ENCODE peak calls at places on chromosome 18, in nine cellular contexts. U is HFFc6; I is AG10803; W is CD8-positive, alpha-beta T cell; Y is GM13976; H is neural progenitor cell; N is Calu3; A is BJ; F is ovary. G is an unnamed sample.

GRCh38 chr18:73509460-73509859 is 638.2 kb downstream of the FBXO15 start:
- DNase-seq in H (no peak), I (peak), Y (no peak), W (no peak), N (no peak), F (no peak), U (peak), A (peak), G (no peak)

GRCh38 chr18:58766164-58766563 is 94.9 kb downstream of the MALT1 start:
- DNase-seq in W (no peak), I (no peak), H (no peak), N (no peak), A (no peak), Y (no peak), U (no peak), F (no peak), G (peak)

GRCh38 chr18:50127516-50128229 is 67.3 kb downstream of the MYO5B start:
- DNase-seq in W (no peak), N (peak), F (no peak), Y (no peak), H (no peak), U (no peak), I (no peak), A (no peak), G (no peak)

GRCh38 chr18:72867721-72868665 is at the start of gene NETO1:
- DNase-seq in U (no peak), W (no peak), N (no peak), A (no peak), H (peak), Y (peak), F (no peak), I (no peak), G (no peak)

GRCh38 chr18:34661464-34662087 is 48.5 kb upstream of the DTNA start:
- DNase-seq in A (no peak), F (no peak), W (no peak), H (peak), U (peak), Y (peak), I (peak), N (peak), G (no peak)

GRCh38 chr18:57154389-57154788 is 7.5 kb downstream of the BOD1L2 start:
- DNase-seq in U (no peak), A (no peak), W (no peak), Y (no peak), I (no peak), F (no peak), N (no peak), H (no peak), G (no peak)

GRCh38 chr18:57397440-57397839 is 37.7 kb upstream of the ONECUT2 start:
- DNase-seq in A (peak), I (peak), F (no peak), Y (no peak), U (peak), N (peak), W (no peak), H (no peak), G (no peak)

GRCh38 chr18:59996370-59996966 is 96.7 kb downstream of the PMAIP1 start:
- DNase-seq in U (peak), I (peak), A (no peak), N (peak), H (peak), W (no peak), Y (no peak), F (no peak), G (no peak)

GRCh38 chr18:40210696-40211095 is 1744.3 kb upstream of the PIK3C3 start:
- DNase-seq in N (no peak), U (no peak), I (no peak), A (no peak), H (no peak), F (no peak), W (no peak), Y (no peak), G (no peak)

GRCh38 chr18:57475903-57476302 is 40.7 kb downstream of the ONECUT2 start:
- DNase-seq in N (no peak), W (no peak), F (no peak), Y (no peak), A (no peak), H (no peak), U (no peak), I (no peak), G (no peak)

GRCh38 chr18:68428666-68429065 is 286.2 kb downstream of the TMX3 start:
- DNase-seq in F (no peak), H (no peak), W (no peak), U (no peak), A (no peak), N (no peak), I (no peak), Y (no peak), G (no peak)

GRCh38 chr18:74290831-74291770 is 662 bp downstream of the CYB5A start:
- DNase-seq in Y (peak), N (peak), A (no peak), I (no peak), H (peak), U (no peak), F (peak), W (no peak), G (no peak)

DNA sequence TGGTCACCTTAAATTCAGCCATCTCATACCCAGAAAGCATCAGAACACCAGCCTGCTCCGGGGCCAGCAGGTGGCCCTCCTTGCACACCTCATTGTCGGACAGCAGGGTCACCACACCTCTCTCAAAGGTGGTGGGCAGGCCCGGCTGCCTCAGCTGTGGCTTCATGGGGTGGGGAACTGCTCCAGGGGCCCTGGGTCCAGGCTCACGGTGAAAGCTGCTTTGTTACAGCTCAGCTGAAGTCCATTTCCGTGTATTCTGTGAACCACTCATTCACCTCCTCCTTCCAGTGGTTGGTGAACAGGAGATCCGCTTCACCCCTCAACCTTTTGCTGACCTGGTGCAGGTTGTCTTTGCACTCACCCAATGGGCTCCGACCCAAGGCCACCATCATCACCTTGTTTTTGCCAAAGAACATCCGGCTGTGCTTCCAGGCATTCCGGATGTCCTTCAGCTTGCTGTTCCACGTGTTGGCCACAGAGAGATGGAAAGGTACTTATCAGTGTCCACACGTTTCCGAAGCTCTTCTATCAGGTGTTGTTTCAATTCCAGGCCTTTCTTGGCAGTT is 78.6 kb upstream of the LDLRAD4 start:
- DNase-seq in F (no peak), W (no peak), Y (no peak), A (no peak), U (no peak), N (peak), I (no peak), H (no peak), G (no peak)
- TF ChIP-seq CTCF in F (no peak), W (no peak), Y (no peak), A (no peak), U (no peak), N (no peak), I (no peak), H (peak), G (no peak)

GRCh38 chr18:65523461-65523860 is 227.4 kb upstream of the CDH7 start:
- DNase-seq in W (no peak), N (no peak), H (peak), A (no peak), I (no peak), U (no peak), F (no peak), Y (no peak), G (no peak)
- TF ChIP-seq CTCF in W (no peak), N (no peak), H (peak), A (no peak), I (no peak), U (no peak), F (no peak), Y (no peak), G (no peak)

DNA sequence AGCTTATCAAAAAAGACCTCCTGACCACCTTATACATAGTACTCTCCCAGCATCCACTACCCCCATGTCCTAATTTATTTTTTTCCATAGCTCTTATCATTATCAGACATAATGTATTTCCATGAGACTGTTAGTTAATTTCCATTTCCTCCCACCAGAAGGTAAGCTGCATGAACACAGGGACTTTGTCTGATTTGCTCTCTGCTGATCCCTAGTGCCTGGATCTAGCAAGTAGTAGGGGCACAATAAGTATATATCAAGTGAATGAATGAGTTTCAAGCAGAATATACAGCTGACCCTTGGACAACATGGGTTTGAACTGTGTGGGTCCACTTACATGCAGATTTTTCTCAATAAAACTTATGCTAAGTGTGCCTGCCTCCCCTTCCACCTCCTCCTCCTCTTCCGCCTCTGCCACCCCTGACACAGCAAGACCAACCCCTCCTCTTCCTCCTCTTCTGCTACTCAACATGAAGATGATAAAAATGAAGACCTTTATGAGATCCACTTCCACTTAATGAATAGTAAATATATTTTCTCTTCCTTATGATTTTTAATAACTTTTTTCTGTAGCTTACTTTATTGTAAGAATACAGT is 53.8 kb downstream of the CTAGE1 start:
- DNase-seq in N (no peak), F (no peak), I (peak), Y (no peak), A (no peak), H (no peak), W (no peak), U (no peak), G (no peak)
- TF ChIP-seq CTCF in N (no peak), F (no peak), I (peak), Y (no peak), A (peak), H (peak), W (peak), U (no peak), G (peak)

GRCh38 chr18:61637319-61637718 is 255.5 kb downstream of the RNF152 start:
- DNase-seq in H (peak), Y (no peak), W (no peak), A (no peak), F (no peak), N (no peak), I (no peak), U (no peak), G (no peak)
- TF ChIP-seq CTCF in H (peak), Y (no peak), W (no peak), A (no peak), F (no peak), N (no peak), I (no peak), U (no peak), G (no peak)

GRCh38 chr18:76922107-76922506 is 99.8 kb downstream of the ZNF236 start:
- DNase-seq in Y (peak), U (peak), N (peak), F (no peak), I (peak), A (no peak), H (peak), W (no peak), G (no peak)

GRCh38 chr18:76928179-76928868 is 106.0 kb downstream of the ZNF236 start:
- DNase-seq in Y (no peak), W (no peak), F (no peak), N (no peak), H (no peak), U (no peak), A (no peak), I (no peak), G (no peak)

GRCh38 chr18:76927216-76927725 is 104.9 kb downstream of the ZNF236 start:
- DNase-seq in I (no peak), A (no peak), U (no peak), H (no peak), W (no peak), N (no peak), F (no peak), Y (no peak), G (no peak)

GRCh38 chr18:76920974-76921373 is 98.6 kb downstream of the ZNF236 start:
- DNase-seq in F (no peak), H (no peak), N (no peak), I (no peak), U (no peak), Y (no peak), W (no peak), A (no peak), G (no peak)

GRCh38 chr18:76923485-76924085 is 101.2 kb downstream of the ZNF236 start:
- DNase-seq in A (no peak), I (peak), Y (no peak), N (peak), U (no peak), F (no peak), H (peak), W (no peak), G (no peak)
- TF ChIP-seq CTCF in A (peak), I (peak), Y (peak), N (peak), U (peak), F (no peak), H (peak), W (no peak), G (peak)

GRCh38 chr18:31553800-31554199 is 37.9 kb upstream of the TTR start:
- DNase-seq in N (peak), W (no peak), U (no peak), F (no peak), Y (no peak), I (no peak), H (no peak), A (no peak), G (no peak)
- TF ChIP-seq CTCF in N (peak), W (no peak), U (peak), F (no peak), Y (no peak), I (no peak), H (peak), A (no peak), G (peak)

GRCh38 chr18:8508320-8508719 is 100.9 kb upstream of the RAB12 start:
- DNase-seq in H (no peak), W (no peak), I (no peak), A (no peak), N (no peak), F (no peak), U (no peak), Y (no peak), G (peak)

GRCh38 chr18:8506251-8507049 is 102.8 kb upstream of the RAB12 start:
- DNase-seq in Y (no peak), I (no peak), H (no peak), F (no peak), W (no peak), A (no peak), U (no peak), N (no peak), G (no peak)

GRCh38 chr18:8505036-8505435 is 104.2 kb upstream of the RAB12 start:
- DNase-seq in U (no peak), I (no peak), F (no peak), Y (no peak), W (no peak), A (no peak), H (no peak), N (no peak), G (no peak)

GRCh38 chr18:8507881-8508280 is 101.4 kb upstream of the RAB12 start:
- DNase-seq in A (peak), H (no peak), W (no peak), F (no peak), Y (no peak), N (no peak), U (no peak), I (peak), G (no peak)

GRCh38 chr18:8507361-8507760 is 101.9 kb upstream of the RAB12 start:
- DNase-seq in I (no peak), F (no peak), N (peak), H (peak), A (no peak), Y (no peak), W (no peak), U (no peak), G (no peak)
- TF ChIP-seq CTCF in I (peak), F (no peak), N (no peak), H (peak), A (peak), Y (no peak), W (no peak), U (peak), G (peak)

GRCh38 chr18:78981652-78981955 is 2.0 kb downstream of the SALL3 start:
- DNase-seq in Y (no peak), W (no peak), A (no peak), F (no peak), H (peak), U (no peak), I (no peak), N (no peak), G (no peak)

GRCh38 chr18:78986018-78986481 is 6.4 kb downstream of the SALL3 start:
- DNase-seq in W (no peak), U (no peak), I (no peak), A (no peak), N (peak), F (no peak), H (peak), Y (no peak), G (no peak)

GRCh38 chr18:78982186-78982585 is 2.6 kb downstream of the SALL3 start:
- DNase-seq in Y (no peak), H (peak), A (no peak), N (no peak), I (no peak), W (no peak), U (no peak), F (no peak), G (no peak)

GRCh38 chr18:78983530-78983929 is 3.9 kb downstream of the SALL3 start:
- DNase-seq in U (no peak), W (no peak), Y (no peak), F (no peak), N (no peak), H (peak), I (no peak), A (no peak), G (no peak)

GRCh38 chr18:78984941-78985784 is 5.5 kb downstream of the SALL3 start:
- DNase-seq in I (peak), H (peak), Y (no peak), N (no peak), F (no peak), U (no peak), A (no peak), W (no peak), G (no peak)
- TF ChIP-seq CTCF in I (peak), H (peak), Y (peak), N (no peak), F (no peak), U (peak), A (no peak), W (no peak), G (no peak)

GRCh38 chr18:3653263-3653858 is 203.4 kb downstream of the TGIF1 start:
- DNase-seq in U (no peak), Y (no peak), N (no peak), A (no peak), W (no peak), I (no peak), H (no peak), F (no peak), G (no peak)
- TF ChIP-seq CTCF in U (no peak), Y (no peak), N (no peak), A (no peak), W (no peak), I (no peak), H (no peak), F (no peak), G (no peak)

GRCh38 chr18:45014047-45014501 is 333.4 kb downstream of the SETBP1 start:
- DNase-seq in F (no peak), N (peak), W (no peak), H (peak), U (peak), Y (no peak), I (peak), A (peak), G (no peak)
- TF ChIP-seq CTCF in F (no peak), N (no peak), W (no peak), H (peak), U (peak), Y (no peak), I (peak), A (peak), G (peak)

G was measured in osteocyte.